ENCODE peak calls at places on chromosomes 5 and 9, in seven cellular contexts. Y is Caco-2, G is colonic mucosa, Q is gastrocnemius medialis, A is body of pancreas, T is ascending aorta, N is suprapubic skin. C is an unnamed sample.

GRCh38 chr5:126198509-126198908 is 224.7 kb upstream of the GRAMD2B start:
- DNase-seq in T (no peak), A (no peak), N (no peak), G (no peak), Q (no peak), Y (no peak), C (no peak)

GRCh38 chr5:150780816-150781221 is 2.3 kb downstream of the SMIM3 start:
- DNase-seq in Y (no peak), Q (no peak), T (no peak), N (no peak), G (peak; percentile 84), A (no peak), C (peak; percentile 79)

GRCh38 chr5:29162297-29162696 is 2031.2 kb upstream of the CDH6 start:
- DNase-seq in A (no peak), Q (no peak), Y (no peak), G (no peak), N (no peak), T (no peak), C (no peak)

GRCh38 chr5:35626553-35626952 is 8.9 kb downstream of the SPEF2 start:
- DNase-seq in Y (no peak), T (no peak), A (no peak), G (no peak), N (no peak), Q (no peak), C (no peak)

GRCh38 chr9:135324329-135324728 is 155.3 kb upstream of the PPP1R26 start:
- DNase-seq in A (no peak), Q (no peak), Y (no peak), G (no peak), T (no peak), N (no peak), C (no peak)

GRCh38 chr9:93126151-93126781 is 7.8 kb downstream of the NINJ1 start:
- DNase-seq in T (peak; percentile 57), A (peak; percentile 11), Y (no peak), Q (no peak), G (no peak), N (peak; percentile 62), C (peak; percentile 43)

GRCh38 chr5:127919818-127920217 is 163.7 kb upstream of the SLC12A2 start:
- DNase-seq in Y (no peak), N (no peak), A (no peak), T (no peak), G (no peak), Q (no peak), C (no peak)

GRCh38 chr5:143806568-143806967 is 5.4 kb upstream of the HMHB1 start:
- DNase-seq in G (no peak), N (no peak), Q (no peak), T (no peak), A (no peak), Y (no peak), C (no peak)

GRCh38 chr5:50963647-50964584 is 297.5 kb downstream of the PARP8 start:
- DNase-seq in N (no peak), Y (no peak), A (no peak), Q (no peak), T (no peak), G (no peak), C (no peak)

GRCh38 chr9:121242955-121243346 is 25.0 kb upstream of the GSN start:
- DNase-seq in Q (no peak), T (no peak), Y (no peak), A (no peak), G (no peak), N (no peak), C (no peak)

GRCh38 chr9:76321185-76321828 is 72.9 kb downstream of the RFK start:
- DNase-seq in Y (no peak), T (no peak), N (no peak), G (no peak), A (no peak), Q (no peak), C (no peak)

GRCh38 chr5:163529698-163530097 is 24.3 kb downstream of the MAT2B start:
- DNase-seq in Y (no peak), Q (no peak), T (no peak), A (no peak), N (no peak), G (no peak), C (no peak)

GRCh38 chr9:17614929-17615328 is 36.1 kb downstream of the SH3GL2 start:
- DNase-seq in N (no peak), A (no peak), Q (no peak), T (no peak), Y (no peak), G (no peak), C (no peak)

GRCh38 chr5:31291323-31291854 is 97.9 kb downstream of the CDH6 start:
- DNase-seq in Q (no peak), N (no peak), T (no peak), Y (no peak), G (no peak), A (no peak), C (no peak)

GRCh38 chr5:102794677-102795331 is 39.7 kb downstream of the PAM start:
- DNase-seq in Y (peak; percentile 3), A (no peak), G (no peak), Q (no peak), T (no peak), N (no peak), C (no peak)

GRCh38 chr5:154143121-154143725 is 47.3 kb upstream of the GALNT10 start:
- DNase-seq in Y (no peak), N (no peak), A (no peak), G (no peak), T (no peak), Q (no peak), C (no peak)

GRCh38 chr5:147578228-147579024 is 68.6 kb upstream of the DPYSL3 start:
- DNase-seq in N (no peak), T (no peak), A (no peak), Y (peak; percentile 47), Q (no peak), G (no peak), C (no peak)

GRCh38 chr5:159444441-159445082 is 114.3 kb upstream of the IL12B start:
- DNase-seq in G (no peak), A (no peak), N (no peak), Y (peak; percentile 56), Q (no peak), T (no peak), C (no peak)

GRCh38 chr5:135145985-135146384 is 112.0 kb upstream of the PITX1 start:
- DNase-seq in Q (no peak), Y (no peak), N (no peak), T (no peak), G (no peak), A (no peak), C (no peak)

GRCh38 chr9:16873131-16873787 is 2.8 kb upstream of the BNC2 start:
- DNase-seq in N (no peak), A (no peak), Y (no peak), G (no peak), T (no peak), Q (no peak), C (no peak)

GRCh38 chr5:103808464-103809106 is 246.0 kb upstream of the NUDT12 start:
- DNase-seq in T (no peak), G (peak; percentile 21), A (peak; percentile 41), Y (peak; percentile 64), Q (no peak), N (no peak), C (no peak)

GRCh38 chr5:168374532-168374931 is 83.1 kb downstream of the WWC1 start:
- DNase-seq in Q (no peak), N (no peak), T (peak; percentile 4), A (no peak), Y (no peak), G (no peak), C (no peak)

GRCh38 chr9:5438301-5439162 is 807 bp upstream of the PLGRKT start:
- DNase-seq in A (no peak), T (no peak), G (peak; percentile 44), Q (no peak), N (no peak), Y (no peak), C (peak; percentile 52)

GRCh38 chr5:116567100-116567499 is 7.5 kb downstream of the SEMA6A start:
- DNase-seq in Y (no peak), T (no peak), G (no peak), Q (no peak), A (no peak), N (no peak), C (no peak)
- H3K4me3 ChIP-seq in Y (no peak overlapping the region), T (no peak overlapping the region), G (no peak overlapping the region), Q (no peak overlapping the region), A (no peak overlapping the region), N (no peak overlapping the region), C (no peak overlapping the region)

GRCh38 chr9:36974731-36975130 is 59.3 kb downstream of the PAX5 start:
- DNase-seq in G (no peak), A (no peak), N (no peak), Y (no peak), T (no peak), Q (no peak), C (no peak)
- TF ChIP-seq CTCF in G (no peak), A (no peak), N (no peak), Y (peak; percentile 47), T (no peak), Q (no peak), C (no peak)

GRCh38 chr5:75553358-75553757 is 41.7 kb downstream of the POLK start:
- DNase-seq in T (no peak), A (no peak), G (no peak), Y (no peak), N (no peak), Q (no peak), C (no peak)
- H3K9me3 ChIP-seq in T (no peaks in the 10 kb centered on the region), A (no peaks in the 10 kb centered on the region), G (no peaks in the 10 kb centered on the region), Y (no peaks in the 10 kb centered on the region), N (no peaks in the 10 kb centered on the region), Q (no peaks in the 10 kb centered on the region), C (no peaks in the 10 kb centered on the region)

GRCh38 chr5:125011982-125012381 is 265.5 kb upstream of the ZNF608 start:
- DNase-seq in Y (peak; percentile 35), Q (no peak), A (no peak), N (no peak), T (no peak), G (no peak), C (no peak)

GRCh38 chr5:125012727-125013451 is 266.4 kb upstream of the ZNF608 start:
- DNase-seq in A (peak; percentile 55), Y (peak; percentile 70), N (no peak), Q (no peak), G (no peak), T (no peak), C (no peak)

GRCh38 chr5:125023673-125024072 is 277.2 kb upstream of the ZNF608 start:
- DNase-seq in N (no peak), A (no peak), T (no peak), Q (no peak), G (no peak), Y (no peak), C (no peak)

GRCh38 chr5:125017796-125018195 is 271.4 kb upstream of the ZNF608 start:
- DNase-seq in A (no peak), Y (peak; percentile 84), G (no peak), N (no peak), T (no peak), Q (no peak), C (no peak)
- H3K4me3 ChIP-seq in A (no peak overlapping the region), Y (no peak overlapping the region), G (no peak overlapping the region), N (no peak overlapping the region), T (no peak overlapping the region), Q (no peak overlapping the region), C (no peak overlapping the region)

DNA sequence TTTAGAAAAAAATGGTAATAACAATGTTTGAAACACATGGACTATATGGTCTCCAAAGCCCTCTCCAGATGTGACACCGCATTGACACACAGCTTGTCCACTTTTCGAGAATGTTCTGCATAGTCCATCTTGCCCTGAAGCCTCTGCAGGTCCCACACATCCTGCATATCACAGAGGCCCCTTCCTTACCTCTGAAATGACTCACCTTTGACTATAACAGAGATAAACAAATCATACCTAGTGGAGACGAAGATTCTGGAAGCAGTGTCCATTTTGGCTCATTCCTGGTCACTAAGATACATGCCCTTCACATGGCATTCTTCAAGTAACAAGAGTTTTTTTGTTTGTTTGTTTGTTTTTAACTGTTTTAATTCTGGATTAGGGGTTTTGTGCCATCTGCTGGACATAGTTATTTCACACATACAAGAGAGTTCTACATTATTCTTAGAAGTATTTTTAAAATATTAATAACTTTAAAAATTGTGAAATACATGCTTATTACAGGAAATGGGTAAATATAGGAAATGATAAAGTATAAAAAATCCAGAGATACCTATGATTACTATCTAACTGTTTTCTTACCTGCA is 5.1 kb downstream of the ARL14EPL start:
- DNase-seq in Y (no peak), G (no peak), N (no peak), A (no peak), Q (no peak), T (no peak), C (no peak)
- TF ChIP-seq CTCF in Y (no peak), G (no peak), N (no peak), A (no peak), Q (no peak), T (no peak), C (no peak)